ENCODE peak calls at places on chromosome 3, in five cellular contexts. Y is HuH-7.5, P is ureter, X is endothelial cell, O is ACHN. J is an unnamed sample.

GRCh38 chr3:20194793-20195460 is 8.9 kb upstream of the SGO1 start:
- DNase-seq in X (no peak), P (no peak), Y (no peak), O (no peak), J (no peak)

GRCh38 chr3:129560269-129560787 is 17.4 kb downstream of the H1-8 start:
- DNase-seq in P (peak), O (no peak), X (no peak), Y (no peak), J (no peak)

GRCh38 chr3:14410501-14411165 is 8.2 kb downstream of the SLC6A6 start:
- DNase-seq in Y (no peak), P (no peak), O (peak), X (no peak), J (peak)

GRCh38 chr3:111735271-111735758 is 123.8 kb upstream of the PHLDB2 start:
- DNase-seq in P (no peak), Y (no peak), X (no peak), O (peak), J (peak)

GRCh38 chr3:122940628-122941086 is 86.9 kb downstream of the SEMA5B start:
- DNase-seq in Y (no peak), X (no peak), P (no peak), O (no peak), J (no peak)

GRCh38 chr3:31539275-31539674 is 6.5 kb downstream of the STT3B start:
- DNase-seq in P (no peak), O (no peak), X (no peak), Y (no peak), J (no peak)

GRCh38 chr3:40805456-40805855 is 280.7 kb downstream of the ZNF621 start:
- DNase-seq in X (no peak), O (no peak), Y (no peak), P (no peak), J (peak)

GRCh38 chr3:48891606-48892005 is 7.1 kb downstream of the SLC25A20 start:
- DNase-seq in Y (no peak), P (no peak), O (no peak), X (no peak), J (no peak)

GRCh38 chr3:94735354-94735753 is 672.5 kb downstream of the NSUN3 start:
- DNase-seq in P (no peak), X (no peak), O (no peak), Y (no peak), J (no peak)